ENCODE peak calls at places on chromosome X, in seven cellular contexts. J, E, S, Z, T, U and K are unnamed samples.

GRCh38 chrX:135737361-135738071 is 24.1 kb downstream of the CT45A1 start:
- DNase-seq in J (no peak), E (no peak), S (no peak), Z (no peak), T (no peak), U (no peak), K (no peak)

GRCh38 chrX:115018944-115019343 is 1.5 kb upstream of the IL13RA2 start:
- DNase-seq in J (no peak), E (no peak), S (no peak), Z (no peak), T (no peak), U (no peak), K (no peak)

GRCh38 chrX:17414057-17414658 is 39.2 kb downstream of the NHS start:
- DNase-seq in J (no peak), E (no peak), S (no peak), Z (no peak), T (no peak), U (no peak), K (no peak)

GRCh38 chrX:39059866-39060265 is 258.6 kb downstream of the MID1IP1 start:
- DNase-seq in J (no peak), E (no peak), S (no peak), Z (no peak), T (no peak), U (no peak), K (no peak)

GRCh38 chrX:39935414-39936064 is 162.2 kb downstream of the BCOR start:
- DNase-seq in J (no peak), E (no peak), S (no peak), Z (no peak), T (no peak), U (peak; percentile 50), K (no peak)

GRCh38 chrX:110338850-110339373 is 19.7 kb upstream of the RTL9 start:
- DNase-seq in J (no peak), E (no peak), S (no peak), Z (no peak), T (no peak), U (no peak), K (no peak)

GRCh38 chrX:112668476-112669404 is 11.0 kb downstream of the LHFPL1 start:
- DNase-seq in J (no peak), E (no peak), S (no peak), Z (no peak), T (no peak), U (no peak), K (no peak)

GRCh38 chrX:132114607-132115006 is 13.2 kb downstream of the FRMD7 start:
- DNase-seq in J (no peak), E (no peak), S (no peak), Z (no peak), T (no peak), U (no peak), K (no peak)

GRCh38 chrX:84182521-84182920 is 5.5 kb downstream of the RPS6KA6 start:
- DNase-seq in J (no peak), E (no peak), S (no peak), Z (no peak), T (no peak), U (no peak), K (no peak)

GRCh38 chrX:134932528-134933217 is 58.1 kb upstream of the SMIM10 start:
- DNase-seq in J (no peak), E (no peak), S (no peak), Z (no peak), T (no peak), U (peak; percentile 75), K (no peak)

GRCh38 chrX:53918697-53919096 is 125.6 kb downstream of the PHF8 start:
- DNase-seq in J (no peak), E (no peak), S (no peak), Z (no peak), T (no peak), U (no peak), K (no peak)

GRCh38 chrX:46268429-46268828 is 276.8 kb downstream of the ZNF674 start:
- DNase-seq in J (no peak), E (no peak), S (no peak), Z (peak; percentile 28), T (no peak), U (no peak), K (peak; percentile 20)

GRCh38 chrX:51894697-51895336 is 1.4 kb downstream of the MAGED1 start:
- DNase-seq in J (no peak), E (no peak), S (no peak), Z (no peak), T (no peak), U (peak; percentile 31), K (no peak)

GRCh38 chrX:31232506-31232905 is 160.7 kb upstream of the FTHL17 start:
- DNase-seq in J (no peak), E (no peak), S (no peak), Z (no peak), T (no peak), U (no peak), K (no peak)

GRCh38 chrX:40107291-40108083 is 9.7 kb upstream of the BCOR start:
- DNase-seq in J (no peak), E (no peak), S (peak; percentile 18), Z (peak; percentile 49), T (no peak), U (no peak), K (peak; percentile 53)

GRCh38 chrX:15761564-15762191 is 23.6 kb downstream of the CA5B start:
- DNase-seq in J (peak; percentile 16), E (no peak), S (no peak), Z (peak; percentile 49), T (no peak), U (peak; percentile 22), K (peak; percentile 36)

GRCh38 chrX:153828723-153829548 is 1.4 kb downstream of the PDZD4 start:
- DNase-seq in J (no peak), E (no peak), S (no peak), Z (no peak), T (no peak), U (no peak), K (no peak)

GRCh38 chrX:54223581-54223980 is 40.5 kb upstream of the FAM120C start:
- DNase-seq in J (no peak), E (no peak), S (no peak), Z (no peak), T (no peak), U (no peak), K (no peak)

GRCh38 chrX:130263016-130263415 is 5.7 kb downstream of the ZNF280C start:
- DNase-seq in J (no peak), E (no peak), S (no peak), Z (no peak), T (no peak), U (no peak), K (no peak)

GRCh38 chrX:2828404-2829065 is at the start of gene GYG2:
- DNase-seq in J (no peak), E (no peak), S (peak; percentile 73), Z (no peak), T (no peak), U (peak; percentile 37), K (no peak)

GRCh38 chrX:84933956-84934556 is 69.6 kb upstream of the APOOL start:
- DNase-seq in J (no peak), E (no peak), S (no peak), Z (no peak), T (no peak), U (no peak), K (no peak)

GRCh38 chrX:2451456-2452316 is 49.1 kb downstream of the DHRSX start:
- DNase-seq in J (no peak), E (no peak), S (no peak), Z (no peak), T (no peak), U (peak; percentile 64), K (no peak)

GRCh38 chrX:68684291-68684918 is 36.9 kb downstream of the STARD8 start:
- DNase-seq in J (no peak), E (no peak), S (no peak), Z (peak; percentile 44), T (no peak), U (no peak), K (peak; percentile 27)

GRCh38 chrX:135060697-135061096 is 8.8 kb upstream of the RTL8A start:
- DNase-seq in J (no peak), E (no peak), S (no peak), Z (no peak), T (no peak), U (no peak), K (no peak)

GRCh38 chrX:133413218-133413925 is 1.9 kb downstream of the GPC4 start:
- DNase-seq in J (no peak), E (no peak), S (peak; percentile 13), Z (no peak), T (no peak), U (no peak), K (no peak)

GRCh38 chrX:148700021-148700420 is 199.6 kb downstream of the AFF2 start:
- DNase-seq in J (no peak), E (no peak), S (no peak), Z (no peak), T (no peak), U (no peak), K (no peak)

GRCh38 chrX:71178908-71179307 is 34.3 kb downstream of the NLGN3 start:
- DNase-seq in J (peak; percentile 12), E (peak; percentile 21), S (no peak), Z (peak; percentile 51), T (no peak), U (peak; percentile 66), K (peak; percentile 49)

GRCh38 chrX:40844476-40844875 is 109.1 kb upstream of the MED14 start:
- DNase-seq in J (no peak), E (no peak), S (no peak), Z (no peak), T (no peak), U (peak; percentile 20), K (no peak)

GRCh38 chrX:2888309-2888708 is 40.8 kb downstream of the ARSD start:
- DNase-seq in J (no peak), E (no peak), S (no peak), Z (no peak), T (no peak), U (no peak), K (no peak)

GRCh38 chrX:114712466-114712865 is 128.6 kb downstream of the HTR2C start:
- DNase-seq in J (no peak), E (no peak), S (no peak), Z (no peak), T (no peak), U (no peak), K (no peak)

GRCh38 chrX:107729558-107730297 is 45.9 kb downstream of the TSC22D3 start:
- DNase-seq in J (peak; percentile 30), E (no peak), S (no peak), Z (peak; percentile 50), T (no peak), U (no peak), K (peak; percentile 13)

GRCh38 chrX:16196829-16197228 is 29.5 kb downstream of the MAGEB17 start:
- DNase-seq in J (no peak), E (no peak), S (no peak), Z (no peak), T (no peak), U (no peak), K (no peak)